ENCODE peak calls at places on chromosomes 6 and 20, in ten cellular contexts. N, S, G, W, Y, L, K, E, T and O are unnamed samples. For H3K9me2, the result is how much of the 10 kb centered on the place peaks cover.

GRCh38 chr20:34654207-34654744 is 22.6 kb downstream of the PIGU start:
- DNase-seq in K (no peak), G (no peak), N (no peak), Y (no peak), W (no peak), L (no peak), E (no peak), S (no peak), T (no peak), O (no peak)

GRCh38 chr6:156775717-156776116 is 1.5 kb upstream of the ARID1B start:
- DNase-seq in G (peak), T (no peak), Y (no peak), L (peak), E (no peak), K (no peak), N (no peak), W (no peak), S (no peak), O (no peak)

GRCh38 chr6:88238065-88238464 is 71.9 kb upstream of the CNR1 start:
- DNase-seq in L (peak), S (peak), G (peak), K (peak), W (no peak), Y (peak), T (peak), N (peak), E (no peak), O (peak)

GRCh38 chr6:119090256-119090655 is 11.8 kb upstream of the FAM184A start:
- DNase-seq in Y (peak), W (no peak), T (peak), K (no peak), N (no peak), E (no peak), L (no peak), G (peak), S (no peak), O (no peak)

GRCh38 chr20:17504326-17504897 is 26.8 kb downstream of the BFSP1 start:
- DNase-seq in T (peak), K (no peak), N (peak), W (no peak), Y (no peak), E (peak), S (no peak), G (no peak), L (no peak), O (no peak)

GRCh38 chr6:98352348-98352747 is 482.0 kb upstream of the POU3F2 start:
- DNase-seq in G (no peak), E (no peak), W (no peak), N (no peak), L (no peak), Y (no peak), T (no peak), K (no peak), S (no peak), O (peak)

GRCh38 chr6:79421001-79421411 is 116.2 kb downstream of the LCA5 start:
- DNase-seq in G (peak), E (no peak), Y (no peak), L (no peak), S (no peak), N (no peak), T (no peak), W (no peak), K (no peak), O (no peak)

GRCh38 chr6:134482585-134483346 is 164.9 kb upstream of the SGK1 start:
- DNase-seq in Y (no peak), N (no peak), W (no peak), K (no peak), E (no peak), L (no peak), G (no peak), S (no peak), T (no peak), O (no peak)

GRCh38 chr6:128057541-128058335 is 156.9 kb upstream of the THEMIS start:
- DNase-seq in W (no peak), L (no peak), G (peak), K (no peak), E (no peak), N (no peak), Y (no peak), S (no peak), T (no peak), O (no peak)

GRCh38 chr6:68400396-68400795 is 234.7 kb upstream of the ADGRB3 start:
- DNase-seq in G (no peak), Y (no peak), K (no peak), S (no peak), L (no peak), T (peak), N (no peak), E (no peak), W (no peak), O (no peak)

GRCh38 chr6:81450180-81450579 is 302.3 kb downstream of the TENT5A start:
- DNase-seq in E (peak), G (peak), W (no peak), T (no peak), N (no peak), K (peak), Y (peak), S (no peak), L (peak), O (no peak)

GRCh38 chr20:22180244-22180643 is 404.1 kb downstream of the FOXA2 start:
- DNase-seq in Y (no peak), K (no peak), L (no peak), G (no peak), E (peak), W (no peak), S (peak), N (no peak), T (peak), O (peak)

GRCh38 chr20:10167025-10167424 is 51.6 kb upstream of the SNAP25 start:
- DNase-seq in S (no peak), W (no peak), N (no peak), L (no peak), K (no peak), G (no peak), E (no peak), T (no peak), Y (no peak), O (no peak)

GRCh38 chr6:87660226-87660886 is 41.7 kb downstream of the AKIRIN2 start:
- DNase-seq in E (no peak), W (no peak), G (peak), L (peak), S (no peak), N (no peak), T (no peak), Y (no peak), K (no peak), O (no peak)

GRCh38 chr20:48635791-48636267 is 192.0 kb downstream of the PREX1 start:
- DNase-seq in S (peak), Y (peak), K (peak), N (peak), E (peak), W (peak), T (peak), L (peak), G (peak), O (peak)

GRCh38 chr6:108160009-108160408 is 5.8 kb upstream of the NR2E1 start:
- DNase-seq in N (no peak), E (no peak), L (no peak), W (no peak), Y (no peak), K (no peak), G (no peak), S (no peak), T (peak), O (no peak)

GRCh38 chr6:164016056-164016455 is 601.5 kb downstream of the QKI start:
- DNase-seq in G (no peak), W (no peak), S (no peak), E (no peak), T (no peak), Y (no peak), L (no peak), N (no peak), K (no peak), O (no peak)

GRCh38 chr6:108541843-108542795 is 18.6 kb upstream of the FOXO3 start:
- DNase-seq in S (peak), G (peak), W (peak), T (peak), L (peak), N (peak), K (peak), E (peak), Y (peak), O (peak)

GRCh38 chr20:46816097-46816496 is 78.5 kb upstream of the EYA2 start:
- DNase-seq in L (no peak), S (no peak), W (no peak), K (no peak), G (no peak), N (no peak), E (no peak), T (no peak), Y (no peak), O (no peak)

GRCh38 chr6:26389349-26389799 is 6.5 kb downstream of the BTN2A2 start:
- DNase-seq in N (no peak), Y (no peak), W (no peak), L (no peak), E (no peak), S (peak), K (no peak), G (no peak), T (peak), O (no peak)

GRCh38 chr6:5215181-5215580 is 45.6 kb downstream of the LYRM4 start:
- DNase-seq in S (no peak), G (no peak), T (no peak), Y (no peak), K (no peak), N (no peak), L (peak), W (no peak), E (no peak), O (no peak)

GRCh38 chr20:36145877-36146707 is 8.4 kb upstream of the EPB41L1 start:
- DNase-seq in Y (no peak), W (no peak), E (no peak), S (peak), N (peak), G (no peak), T (no peak), L (no peak), K (no peak), O (no peak)

GRCh38 chr20:32483351-32484220 is 101.5 kb downstream of the NOL4L start:
- DNase-seq in S (peak), W (peak), T (peak), E (peak), K (peak), Y (peak), G (peak), L (peak), N (peak), O (peak)

GRCh38 chr6:136059308-136059707 is 190.8 kb downstream of the MTFR2 start:
- DNase-seq in T (no peak), W (no peak), S (no peak), L (no peak), Y (no peak), N (no peak), E (no peak), G (no peak), K (no peak), O (no peak)

GRCh38 chr6:112906737-112907136 is 559.6 kb downstream of the RFPL4B start:
- DNase-seq in K (no peak), S (no peak), W (no peak), G (peak), Y (peak), E (peak), N (no peak), L (no peak), T (no peak), O (no peak)

GRCh38 chr20:62515826-62516225 is 40.0 kb upstream of the GATA5 start:
- DNase-seq in W (no peak), E (no peak), Y (no peak), N (no peak), L (no peak), G (no peak), S (no peak), K (no peak), T (no peak), O (no peak)

GRCh38 chr6:169741344-169741743 is 10.0 kb downstream of the DYNLT2 start:
- DNase-seq in W (no peak), S (no peak), T (no peak), Y (no peak), L (no peak), E (no peak), G (no peak), N (no peak), K (no peak), O (no peak)

GRCh38 chr20:16654858-16655257 is 75.0 kb upstream of the SNRPB2 start:
- DNase-seq in S (no peak), K (no peak), T (no peak), G (no peak), N (no peak), L (peak), W (peak), Y (no peak), E (no peak), O (no peak)

GRCh38 chr6:5394280-5394679 is 133.0 kb downstream of the FARS2 start:
- DNase-seq in G (no peak), L (no peak), E (no peak), W (no peak), T (no peak), K (no peak), Y (no peak), S (no peak), N (no peak), O (no peak)

GRCh38 chr6:71290611-71291010 is 2.0 kb downstream of the OGFRL1 start:
- DNase-seq in T (no peak), L (no peak), E (no peak), N (no peak), G (no peak), K (no peak), S (no peak), W (no peak), Y (no peak), O (no peak)

GRCh38 chr6:107345398-107345797 is 114.0 kb downstream of the PDSS2 start:
- DNase-seq in W (no peak), T (no peak), S (peak), L (no peak), G (peak), Y (no peak), E (no peak), K (no peak), N (no peak), O (no peak)

GRCh38 chr6:54817236-54817635 is 29.3 kb upstream of the FAM83B start:
- DNase-seq in E (no peak), N (no peak), T (no peak), G (no peak), K (no peak), W (no peak), Y (no peak), L (no peak), S (no peak), O (no peak)

GRCh38 chr6:154995241-154996162 is at the start of gene TIAM2:
- DNase-seq in T (peak), S (no peak), Y (peak), G (peak), K (no peak), L (no peak), W (no peak), E (peak), N (no peak), O (no peak)

GRCh38 chr20:5484926-5485325 is 168.2 kb upstream of the PROKR2 start:
- DNase-seq in K (no peak), L (no peak), T (no peak), W (no peak), N (no peak), G (no peak), S (no peak), E (no peak), Y (no peak), O (no peak)

GRCh38 chr6:158070513-158070912 is 88.8 kb downstream of the SYNJ2 start:
- DNase-seq in T (no peak), N (no peak), L (no peak), G (no peak), E (no peak), W (no peak), Y (no peak), K (no peak), S (no peak), O (no peak)

GRCh38 chr6:22087960-22088716 is 208.7 kb downstream of the PRL start:
- DNase-seq in S (no peak), Y (no peak), E (no peak), L (no peak), T (no peak), K (no peak), W (no peak), N (no peak), G (no peak), O (no peak)
- H3K9me2 ChIP-seq in S (under half), Y (under half), E (under half), L (under half), T (under half), K (under half), W (under half), N (under half), G (under half), O (under half)

GRCh38 chr6:11613858-11614257 is 76.3 kb downstream of the TMEM170B start:
- DNase-seq in S (no peak), K (peak), Y (no peak), W (peak), T (no peak), N (no peak), G (peak), L (peak), E (no peak), O (no peak)
- H3K27ac ChIP-seq in S (no peak), K (no peak), Y (peak), W (peak), T (no peak), N (no peak), G (peak), L (peak), E (peak), O (no peak)

GRCh38 chr6:659716-660581 is 3.0 kb upstream of the HUS1B start:
- DNase-seq in W (no peak), Y (no peak), T (peak), E (no peak), S (no peak), G (no peak), N (no peak), K (no peak), L (no peak), O (no peak)
- H3K9me2 ChIP-seq in W (under half), Y (under half), T (under half), E (under half), S (under half), G (under half), N (under half), K (under half), L (under half), O (under half)

DNA sequence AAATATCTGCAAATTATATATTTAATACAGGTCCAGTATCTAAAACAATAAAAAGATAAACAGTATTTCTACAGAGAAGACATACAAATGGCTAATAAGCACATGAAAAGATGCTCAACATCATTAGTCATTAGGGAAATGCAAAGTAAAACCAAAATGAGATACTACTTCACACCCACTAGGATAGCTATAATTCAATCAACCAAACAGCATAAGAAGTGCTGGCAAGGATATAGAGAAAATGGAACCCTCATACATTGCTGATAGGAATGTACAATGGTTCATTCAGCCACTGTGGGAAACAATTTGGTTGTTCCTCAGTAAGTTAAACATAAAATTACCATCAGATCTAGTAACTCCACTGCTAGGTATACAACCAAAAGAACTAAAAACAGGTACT is 48.6 kb downstream of the NUDT3 start:
- DNase-seq in E (no peak), Y (no peak), K (no peak), T (no peak), L (no peak), S (no peak), N (no peak), G (no peak), W (no peak), O (no peak)
- H3K27ac ChIP-seq in E (no peak), Y (no peak), K (no peak), T (no peak), L (no peak), S (no peak), N (no peak), G (no peak), W (no peak), O (no peak)

DNA sequence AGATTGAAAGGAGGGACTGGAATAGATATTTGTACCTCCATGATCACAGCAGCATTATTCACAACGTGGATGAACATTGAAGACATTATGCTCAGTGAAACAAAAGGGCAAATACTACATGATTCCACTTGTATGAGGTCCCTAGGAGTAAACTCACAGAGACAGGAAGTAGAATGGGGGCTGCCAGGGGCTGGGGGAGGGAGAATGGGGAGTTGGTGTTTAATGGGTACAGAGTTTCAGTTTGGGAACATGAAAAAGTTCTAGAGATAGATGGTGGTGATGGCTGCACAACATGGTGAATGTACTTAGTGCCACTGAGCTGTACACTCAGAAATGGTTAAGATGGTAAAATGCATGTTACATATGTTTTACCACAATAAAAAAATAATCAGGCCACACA is 164.3 kb upstream of the RREB1 start:
- DNase-seq in G (no peak), T (no peak), L (no peak), N (no peak), W (no peak), K (no peak), S (no peak), Y (no peak), E (no peak), O (no peak)
- H3K9me2 ChIP-seq in G (under half), T (under half), L (under half), N (under half), W (under half), K (under half), S (under half), Y (under half), E (under half), O (under half)